ENCODE peak calls at places on chromosomes 3 and 15, in nine cellular contexts. One of them, this sample, is unnamed.

GRCh38 chr3:99084156-99084555 is 182.7 kb upstream of the DCBLD2 start:
- DNase-seq in tibial nerve: no peak
- DNase-seq in Peyer's patch: no peak
- DNase-seq in BE2C: no peak
- DNase-seq in bronchial epithelial cell: no peak
- DNase-seq in heart right ventricle: no peak
- DNase-seq in AG04449: no peak
- DNase-seq in pancreas: no peak
- DNase-seq in ovary: no peak
- DNase-seq in this sample: no peak

GRCh38 chr15:66743204-66743603 is 41.2 kb downstream of the SMAD6 start:
- DNase-seq in tibial nerve: no peak
- DNase-seq in Peyer's patch: no peak
- DNase-seq in BE2C: no peak
- DNase-seq in bronchial epithelial cell: no peak
- DNase-seq in heart right ventricle: no peak
- DNase-seq in AG04449: no peak
- DNase-seq in pancreas: no peak
- DNase-seq in ovary: no peak
- DNase-seq in this sample: no peak

GRCh38 chr15:44087578-44088190 is 107.4 kb downstream of the FRMD5 start:
- DNase-seq in tibial nerve: no peak
- DNase-seq in Peyer's patch: no peak
- DNase-seq in BE2C: no peak
- DNase-seq in bronchial epithelial cell: peak
- DNase-seq in heart right ventricle: no peak
- DNase-seq in AG04449: peak
- DNase-seq in pancreas: no peak
- DNase-seq in ovary: no peak
- DNase-seq in this sample: peak

GRCh38 chr3:33083958-33084357 is 13.0 kb downstream of the GLB1 start:
- DNase-seq in tibial nerve: no peak
- DNase-seq in Peyer's patch: no peak
- DNase-seq in BE2C: no peak
- DNase-seq in bronchial epithelial cell: no peak
- DNase-seq in heart right ventricle: no peak
- DNase-seq in AG04449: no peak
- DNase-seq in pancreas: no peak
- DNase-seq in ovary: no peak
- DNase-seq in this sample: no peak

GRCh38 chr3:43256714-43257461 is 29.5 kb upstream of the SNRK start:
- DNase-seq in tibial nerve: peak
- DNase-seq in Peyer's patch: no peak
- DNase-seq in BE2C: no peak
- DNase-seq in bronchial epithelial cell: peak
- DNase-seq in heart right ventricle: no peak
- DNase-seq in AG04449: no peak
- DNase-seq in pancreas: no peak
- DNase-seq in ovary: no peak
- DNase-seq in this sample: no peak

GRCh38 chr15:73928971-73929627 is 2.8 kb downstream of the LOXL1 start:
- DNase-seq in tibial nerve: no peak
- DNase-seq in Peyer's patch: no peak
- DNase-seq in BE2C: no peak
- DNase-seq in bronchial epithelial cell: no peak
- DNase-seq in heart right ventricle: no peak
- DNase-seq in AG04449: no peak
- DNase-seq in pancreas: no peak
- DNase-seq in ovary: no peak
- DNase-seq in this sample: no peak

GRCh38 chr15:63915888-63916731 is 82.4 kb upstream of the HERC1 start:
- DNase-seq in tibial nerve: no peak
- DNase-seq in Peyer's patch: no peak
- DNase-seq in BE2C: no peak
- DNase-seq in bronchial epithelial cell: peak
- DNase-seq in heart right ventricle: no peak
- DNase-seq in AG04449: no peak
- DNase-seq in pancreas: no peak
- DNase-seq in ovary: no peak
- DNase-seq in this sample: peak

GRCh38 chr15:73922186-73923151 is 3.8 kb upstream of the LOXL1 start:
- DNase-seq in tibial nerve: no peak
- DNase-seq in Peyer's patch: no peak
- DNase-seq in BE2C: peak
- DNase-seq in bronchial epithelial cell: no peak
- DNase-seq in heart right ventricle: peak
- DNase-seq in AG04449: no peak
- DNase-seq in pancreas: peak
- DNase-seq in ovary: peak
- DNase-seq in this sample: no peak

GRCh38 chr3:145355175-145355574 is 805.8 kb downstream of the PLOD2 start:
- DNase-seq in tibial nerve: no peak
- DNase-seq in Peyer's patch: no peak
- DNase-seq in BE2C: no peak
- DNase-seq in bronchial epithelial cell: no peak
- DNase-seq in heart right ventricle: no peak
- DNase-seq in AG04449: no peak
- DNase-seq in pancreas: no peak
- DNase-seq in ovary: no peak
- DNase-seq in this sample: no peak

GRCh38 chr3:14452676-14453367 is 50.4 kb downstream of the SLC6A6 start:
- DNase-seq in tibial nerve: peak
- DNase-seq in Peyer's patch: peak
- DNase-seq in BE2C: peak
- DNase-seq in bronchial epithelial cell: peak
- DNase-seq in heart right ventricle: peak
- DNase-seq in AG04449: peak
- DNase-seq in pancreas: peak
- DNase-seq in ovary: peak
- DNase-seq in this sample: peak

GRCh38 chr3:55702822-55703221 is 215.7 kb upstream of the WNT5A start:
- DNase-seq in tibial nerve: no peak
- DNase-seq in Peyer's patch: no peak
- DNase-seq in BE2C: no peak
- DNase-seq in bronchial epithelial cell: no peak
- DNase-seq in heart right ventricle: no peak
- DNase-seq in AG04449: no peak
- DNase-seq in pancreas: no peak
- DNase-seq in ovary: no peak
- DNase-seq in this sample: no peak

GRCh38 chr3:188067932-188068331 is 86.0 kb upstream of the LPP start:
- DNase-seq in tibial nerve: no peak
- DNase-seq in Peyer's patch: no peak
- DNase-seq in BE2C: no peak
- DNase-seq in bronchial epithelial cell: peak
- DNase-seq in heart right ventricle: no peak
- DNase-seq in AG04449: no peak
- DNase-seq in pancreas: no peak
- DNase-seq in ovary: no peak
- DNase-seq in this sample: peak

GRCh38 chr3:82423485-82423884 is 662.0 kb upstream of the GBE1 start:
- DNase-seq in tibial nerve: no peak
- DNase-seq in Peyer's patch: no peak
- DNase-seq in BE2C: no peak
- DNase-seq in bronchial epithelial cell: no peak
- DNase-seq in heart right ventricle: no peak
- DNase-seq in AG04449: no peak
- DNase-seq in pancreas: no peak
- DNase-seq in ovary: no peak
- DNase-seq in this sample: no peak

GRCh38 chr3:69144631-69145244 is 22.3 kb upstream of the LMOD3 start:
- DNase-seq in tibial nerve: no peak
- DNase-seq in Peyer's patch: no peak
- DNase-seq in BE2C: peak
- DNase-seq in bronchial epithelial cell: no peak
- DNase-seq in heart right ventricle: no peak
- DNase-seq in AG04449: no peak
- DNase-seq in pancreas: no peak
- DNase-seq in ovary: no peak
- DNase-seq in this sample: no peak

GRCh38 chr3:40172560-40172959 is 136.9 kb upstream of the EIF1B start:
- DNase-seq in tibial nerve: no peak
- DNase-seq in Peyer's patch: no peak
- DNase-seq in BE2C: no peak
- DNase-seq in bronchial epithelial cell: no peak
- DNase-seq in heart right ventricle: no peak
- DNase-seq in AG04449: no peak
- DNase-seq in pancreas: no peak
- DNase-seq in ovary: no peak
- DNase-seq in this sample: no peak

GRCh38 chr3:186307594-186307993 is 54.4 kb downstream of the DGKG start:
- DNase-seq in tibial nerve: no peak
- DNase-seq in Peyer's patch: no peak
- DNase-seq in BE2C: no peak
- DNase-seq in bronchial epithelial cell: peak
- DNase-seq in heart right ventricle: no peak
- DNase-seq in AG04449: no peak
- DNase-seq in pancreas: no peak
- DNase-seq in ovary: no peak
- DNase-seq in this sample: no peak

DNA sequence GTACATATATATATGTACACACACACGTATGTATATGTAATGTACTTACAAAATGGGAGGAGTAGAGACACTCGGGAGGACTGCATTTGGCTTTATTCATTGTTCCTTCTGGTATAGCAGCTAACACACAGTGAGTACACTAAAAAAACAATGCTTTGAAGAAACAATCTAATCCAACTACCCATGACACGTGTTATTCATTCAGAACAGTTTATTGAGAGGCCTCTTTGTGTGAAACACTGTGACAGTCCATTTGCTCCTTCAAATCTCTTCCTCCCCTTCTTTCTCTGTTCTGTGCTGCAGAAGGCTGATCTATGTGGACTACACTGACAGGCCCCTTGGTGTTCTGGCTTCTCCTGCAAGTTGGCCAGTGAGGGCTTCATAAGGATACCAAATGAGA is 1075.9 kb upstream of the CFAP20DC start:
- DNase-seq in tibial nerve: no peak
- DNase-seq in Peyer's patch: no peak
- DNase-seq in BE2C: no peak
- DNase-seq in bronchial epithelial cell: no peak
- DNase-seq in heart right ventricle: no peak
- DNase-seq in AG04449: no peak
- DNase-seq in pancreas: no peak
- DNase-seq in ovary: no peak
- DNase-seq in this sample: no peak
- H3K4me3 ChIP-seq in tibial nerve: no peak
- H3K4me3 ChIP-seq in Peyer's patch: no peak
- H3K4me3 ChIP-seq in BE2C: no peak
- H3K4me3 ChIP-seq in bronchial epithelial cell: no peak
- H3K4me3 ChIP-seq in heart right ventricle: no peak
- H3K4me3 ChIP-seq in AG04449: no peak
- H3K4me3 ChIP-seq in pancreas: no peak
- H3K4me3 ChIP-seq in ovary: no peak
- H3K4me3 ChIP-seq in this sample: no peak

GRCh38 chr3:128555098-128555825 is 62.3 kb upstream of the GATA2 start:
- DNase-seq in tibial nerve: no peak
- DNase-seq in Peyer's patch: no peak
- DNase-seq in BE2C: no peak
- DNase-seq in bronchial epithelial cell: peak
- DNase-seq in heart right ventricle: peak
- DNase-seq in AG04449: no peak
- DNase-seq in pancreas: no peak
- DNase-seq in ovary: no peak
- DNase-seq in this sample: no peak
- H3K4me3 ChIP-seq in tibial nerve: no peak
- H3K4me3 ChIP-seq in Peyer's patch: no peak
- H3K4me3 ChIP-seq in BE2C: no peak
- H3K4me3 ChIP-seq in bronchial epithelial cell: no peak
- H3K4me3 ChIP-seq in heart right ventricle: no peak
- H3K4me3 ChIP-seq in AG04449: no peak
- H3K4me3 ChIP-seq in pancreas: peak
- H3K4me3 ChIP-seq in ovary: no peak
- H3K4me3 ChIP-seq in this sample: peak

GRCh38 chr15:45450468-45450867 is 72.1 kb downstream of the SLC30A4 start:
- DNase-seq in tibial nerve: no peak
- DNase-seq in Peyer's patch: no peak
- DNase-seq in BE2C: no peak
- DNase-seq in bronchial epithelial cell: no peak
- DNase-seq in heart right ventricle: no peak
- DNase-seq in AG04449: no peak
- DNase-seq in pancreas: no peak
- DNase-seq in ovary: no peak
- DNase-seq in this sample: no peak

GRCh38 chr15:45449387-45449786 is 71.0 kb upstream of the GATM start:
- DNase-seq in tibial nerve: no peak
- DNase-seq in Peyer's patch: no peak
- DNase-seq in BE2C: no peak
- DNase-seq in bronchial epithelial cell: no peak
- DNase-seq in heart right ventricle: no peak
- DNase-seq in AG04449: no peak
- DNase-seq in pancreas: no peak
- DNase-seq in ovary: no peak
- DNase-seq in this sample: no peak

GRCh38 chr15:45449878-45450277 is 71.5 kb upstream of the GATM start:
- DNase-seq in tibial nerve: no peak
- DNase-seq in Peyer's patch: peak
- DNase-seq in BE2C: no peak
- DNase-seq in bronchial epithelial cell: peak
- DNase-seq in heart right ventricle: no peak
- DNase-seq in AG04449: no peak
- DNase-seq in pancreas: peak
- DNase-seq in ovary: no peak
- DNase-seq in this sample: no peak

GRCh38 chr15:45448516-45448915 is 70.2 kb upstream of the GATM start:
- DNase-seq in tibial nerve: no peak
- DNase-seq in Peyer's patch: no peak
- DNase-seq in BE2C: no peak
- DNase-seq in bronchial epithelial cell: no peak
- DNase-seq in heart right ventricle: no peak
- DNase-seq in AG04449: no peak
- DNase-seq in pancreas: no peak
- DNase-seq in ovary: no peak
- DNase-seq in this sample: no peak

DNA sequence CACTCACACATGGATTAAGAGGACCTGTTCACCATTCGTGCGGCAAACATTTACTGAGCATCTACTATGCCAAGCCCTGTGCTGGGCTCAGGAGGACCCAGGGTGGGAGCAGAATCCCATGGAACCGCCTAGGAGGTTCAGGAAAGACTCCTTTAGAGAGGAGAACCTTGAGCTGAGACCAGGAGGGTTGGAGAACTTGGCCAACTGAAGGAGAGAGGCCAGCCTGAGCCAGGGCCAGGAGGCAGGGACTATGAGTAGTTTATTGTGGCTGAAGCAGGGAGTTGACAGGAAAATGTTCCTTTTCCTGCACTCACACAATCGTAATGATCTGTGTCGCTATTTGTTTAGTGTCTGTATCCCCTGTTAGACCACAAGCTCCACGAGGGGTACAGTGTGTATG is 71.3 kb downstream of the SLC30A4 start:
- DNase-seq in tibial nerve: no peak
- DNase-seq in Peyer's patch: no peak
- DNase-seq in BE2C: no peak
- DNase-seq in bronchial epithelial cell: no peak
- DNase-seq in heart right ventricle: no peak
- DNase-seq in AG04449: no peak
- DNase-seq in pancreas: no peak
- DNase-seq in ovary: no peak
- DNase-seq in this sample: no peak
- H3K4me3 ChIP-seq in tibial nerve: no peak
- H3K4me3 ChIP-seq in Peyer's patch: no peak
- H3K4me3 ChIP-seq in BE2C: no peak
- H3K4me3 ChIP-seq in bronchial epithelial cell: no peak
- H3K4me3 ChIP-seq in heart right ventricle: no peak
- H3K4me3 ChIP-seq in AG04449: no peak
- H3K4me3 ChIP-seq in pancreas: peak
- H3K4me3 ChIP-seq in ovary: no peak
- H3K4me3 ChIP-seq in this sample: no peak

GRCh38 chr3:141348848-141349247 is 19.5 kb upstream of the ZBTB38 start:
- DNase-seq in tibial nerve: no peak
- DNase-seq in Peyer's patch: no peak
- DNase-seq in BE2C: no peak
- DNase-seq in bronchial epithelial cell: no peak
- DNase-seq in heart right ventricle: no peak
- DNase-seq in AG04449: no peak
- DNase-seq in pancreas: no peak
- DNase-seq in ovary: no peak
- DNase-seq in this sample: no peak
- H3K4me3 ChIP-seq in tibial nerve: no peak
- H3K4me3 ChIP-seq in Peyer's patch: no peak
- H3K4me3 ChIP-seq in BE2C: no peak
- H3K4me3 ChIP-seq in bronchial epithelial cell: no peak
- H3K4me3 ChIP-seq in heart right ventricle: no peak
- H3K4me3 ChIP-seq in AG04449: no peak
- H3K4me3 ChIP-seq in pancreas: no peak
- H3K4me3 ChIP-seq in ovary: no peak
- H3K4me3 ChIP-seq in this sample: no peak